ENCODE peak calls at places on chromosomes 1 and 21, in four cellular contexts. J, R, Q and C are unnamed samples.

GRCh38 chr1:183873642-183874041 is 68.7 kb downstream of the RGL1 start:
- DNase-seq in R (no peak), Q (peak), J (no peak), C (no peak)

GRCh38 chr1:68111804-68112436 is 61.5 kb upstream of the DIRAS3 start:
- DNase-seq in Q (peak), R (peak), J (peak), C (peak)

GRCh38 chr1:196209265-196209664 is 399.0 kb downstream of the KCNT2 start:
- DNase-seq in Q (no peak), J (no peak), R (no peak), C (no peak)

GRCh38 chr1:147824776-147825175 is 64.4 kb upstream of the GJA5 start:
- DNase-seq in R (no peak), Q (no peak), J (no peak), C (no peak)

GRCh38 chr1:228044961-228045360 is 37.5 kb upstream of the ARF1 start:
- DNase-seq in R (no peak), J (no peak), Q (no peak), C (no peak)

GRCh38 chr1:36752431-36752830 is 269.7 kb upstream of the CSF3R start:
- DNase-seq in R (no peak), Q (no peak), J (no peak), C (no peak)

GRCh38 chr1:116852910-116853309 is 56.8 kb upstream of the PTGFRN start:
- DNase-seq in J (no peak), R (no peak), Q (peak), C (no peak)

GRCh38 chr1:190022709-190023108 is 455.0 kb downstream of the BRINP3 start:
- DNase-seq in Q (no peak), R (no peak), J (no peak), C (no peak)

GRCh38 chr1:230087034-230087721 is 20.1 kb downstream of the GALNT2 start:
- DNase-seq in R (no peak), J (no peak), Q (no peak), C (no peak)

GRCh38 chr1:228007801-228008341 is 1.1 kb downstream of the WNT3A start:
- DNase-seq in R (peak), J (no peak), Q (no peak), C (no peak)

GRCh38 chr21:21200103-21200938 is 202.1 kb downstream of the NCAM2 start:
- DNase-seq in J (no peak), R (no peak), Q (peak), C (no peak)

GRCh38 chr1:64886877-64887276 is 79.5 kb downstream of the JAK1 start:
- DNase-seq in J (no peak), Q (no peak), R (no peak), C (no peak)

GRCh38 chr1:26388791-26389445 is 16.4 kb upstream of the ZNF683 start:
- DNase-seq in R (no peak), Q (no peak), J (no peak), C (no peak)

GRCh38 chr1:228391411-228392020 is 15.1 kb downstream of the TRIM11 start:
- DNase-seq in Q (no peak), R (peak), J (no peak), C (no peak)

GRCh38 chr1:205424881-205425635 is 3.2 kb upstream of the LEMD1 start:
- DNase-seq in Q (no peak), J (no peak), R (no peak), C (no peak)

GRCh38 chr1:11134352-11135266 is 34.9 kb upstream of the EXOSC10 start:
- DNase-seq in R (no peak), J (no peak), Q (peak), C (no peak)

GRCh38 chr1:7150951-7151350 is 365.7 kb downstream of the CAMTA1 start:
- DNase-seq in Q (no peak), J (no peak), R (no peak), C (no peak)

GRCh38 chr1:179231923-179232322 is 2.4 kb upstream of the ABL2 start:
- DNase-seq in R (no peak), J (no peak), Q (peak), C (no peak)

GRCh38 chr21:35206141-35207125 is 157.3 kb upstream of the RUNX1 start:
- DNase-seq in J (no peak), Q (peak), R (no peak), C (no peak)

GRCh38 chr21:45074818-45075605 is 632 bp downstream of the ADARB1 start:
- DNase-seq in R (peak), J (no peak), Q (peak), C (no peak)